ENCODE peak calls at places on chromosome 7, in four cellular contexts. Z is Ammon's horn, H is HT-29, F is Karpas-422. K is an unnamed sample.

GRCh38 chr7:35424869-35425495 is 171.1 kb upstream of the TBX20 start:
- DNase-seq in Z (peak; percentile 40), H (peak; percentile 66), F (peak; percentile 82), K (no peak)

GRCh38 chr7:150994141-150994837 is 3.5 kb downstream of the NOS3 start:
- DNase-seq in Z (no peak), H (no peak), F (peak; percentile 84), K (no peak)

GRCh38 chr7:103524042-103524907 is 78.3 kb upstream of the SLC26A5 start:
- DNase-seq in Z (peak; percentile 91), H (peak; percentile 56), F (peak; percentile 65), K (peak; percentile 61)

GRCh38 chr7:115292381-115292780 is 370.5 kb downstream of the MDFIC start:
- DNase-seq in Z (no peak), H (no peak), F (no peak), K (no peak)

GRCh38 chr7:2182461-2182860 is 50.3 kb downstream of the MAD1L1 start:
- DNase-seq in Z (no peak), H (no peak), F (no peak), K (no peak)

GRCh38 chr7:1740214-1740613 is 70.1 kb downstream of the ELFN1 start:
- DNase-seq in Z (no peak), H (no peak), F (no peak), K (no peak)

GRCh38 chr7:69780377-69780776 is 182.1 kb downstream of the AUTS2 start:
- DNase-seq in Z (no peak), H (no peak), F (no peak), K (no peak)

GRCh38 chr7:100963386-100963785 is 6.0 kb upstream of the MUC12 start:
- DNase-seq in Z (no peak), H (no peak), F (no peak), K (no peak)

GRCh38 chr7:47358944-47359588 is 222.8 kb downstream of the TNS3 start:
- DNase-seq in Z (no peak), H (no peak), F (no peak), K (no peak)

GRCh38 chr7:101124376-101125056 is 2.4 kb upstream of the SERPINE1 start:
- DNase-seq in Z (peak; percentile 56), H (peak; percentile 58), F (no peak), K (no peak)

K was measured in midbrain.